ENCODE peak calls at places on chromosome 12, in seven cellular contexts. One of them, this sample, is unnamed.
A peak's percentile ranks its signal among the peaks of the same experiment; 100 is the strongest.

GRCh38 chr12:4145990-4146859 is 127.3 kb upstream of the CCND2 start:
- DNase-seq in CD8-positive, alpha-beta T cell: no peak
- DNase-seq in stimulated activated CD4-positive, alpha-beta T cell treated with anti-CD3 and anti-CD28 coated beads, Interleukin-1b, Interleukin-23, amount 100 ng/mL, for 1 hour: peak; percentile 33
- DNase-seq in EL: no peak
- DNase-seq in activated CD8-positive, alpha-beta T cell treated with anti-CD3 and anti-CD28 coated beads, Interleukin-2, amount 10 ng/mL, durations not matched to agents 7 days and 5 days: peak; percentile 59
- DNase-seq in K562: no peak
- DNase-seq in left cardiac atrium: no peak
- DNase-seq in this sample: no peak

GRCh38 chr12:51793201-51793600 is 55.3 kb downstream of the FIGNL2 start:
- DNase-seq in left cardiac atrium: no peak
- DNase-seq in activated CD8-positive, alpha-beta T cell treated with anti-CD3 and anti-CD28 coated beads, Interleukin-2, amount 10 ng/mL, durations not matched to agents 7 days and 5 days: no peak
- DNase-seq in EL: peak; percentile 44
- DNase-seq in CD8-positive, alpha-beta T cell: no peak
- DNase-seq in stimulated activated CD4-positive, alpha-beta T cell treated with anti-CD3 and anti-CD28 coated beads, Interleukin-1b, Interleukin-23, amount 100 ng/mL, for 1 hour: no peak
- DNase-seq in K562: no peak
- DNase-seq in this sample: no peak

GRCh38 chr12:1339608-1340319 is 254.6 kb downstream of the FBXL14 start:
- DNase-seq in CD8-positive, alpha-beta T cell: no peak
- DNase-seq in left cardiac atrium: no peak
- DNase-seq in stimulated activated CD4-positive, alpha-beta T cell treated with anti-CD3 and anti-CD28 coated beads, Interleukin-1b, Interleukin-23, amount 100 ng/mL, for 1 hour: no peak
- DNase-seq in activated CD8-positive, alpha-beta T cell treated with anti-CD3 and anti-CD28 coated beads, Interleukin-2, amount 10 ng/mL, durations not matched to agents 7 days and 5 days: no peak
- DNase-seq in EL: no peak
- DNase-seq in K562: no peak
- DNase-seq in this sample: no peak

GRCh38 chr12:93348568-93349435 is 28.9 kb upstream of the NUDT4 start:
- DNase-seq in stimulated activated CD4-positive, alpha-beta T cell treated with anti-CD3 and anti-CD28 coated beads, Interleukin-1b, Interleukin-23, amount 100 ng/mL, for 1 hour: no peak
- DNase-seq in EL: peak; percentile 41
- DNase-seq in left cardiac atrium: no peak
- DNase-seq in CD8-positive, alpha-beta T cell: no peak
- DNase-seq in K562: no peak
- DNase-seq in activated CD8-positive, alpha-beta T cell treated with anti-CD3 and anti-CD28 coated beads, Interleukin-2, amount 10 ng/mL, durations not matched to agents 7 days and 5 days: no peak
- DNase-seq in this sample: no peak

GRCh38 chr12:17971850-17972249 is 118.1 kb downstream of the RERGL start:
- DNase-seq in left cardiac atrium: no peak
- DNase-seq in CD8-positive, alpha-beta T cell: no peak
- DNase-seq in activated CD8-positive, alpha-beta T cell treated with anti-CD3 and anti-CD28 coated beads, Interleukin-2, amount 10 ng/mL, durations not matched to agents 7 days and 5 days: no peak
- DNase-seq in stimulated activated CD4-positive, alpha-beta T cell treated with anti-CD3 and anti-CD28 coated beads, Interleukin-1b, Interleukin-23, amount 100 ng/mL, for 1 hour: no peak
- DNase-seq in EL: no peak
- DNase-seq in K562: no peak
- DNase-seq in this sample: no peak

GRCh38 chr12:129964826-129965457 is 61.1 kb upstream of the TMEM132D start:
- DNase-seq in CD8-positive, alpha-beta T cell: no peak
- DNase-seq in EL: no peak
- DNase-seq in K562: no peak
- DNase-seq in stimulated activated CD4-positive, alpha-beta T cell treated with anti-CD3 and anti-CD28 coated beads, Interleukin-1b, Interleukin-23, amount 100 ng/mL, for 1 hour: no peak
- DNase-seq in activated CD8-positive, alpha-beta T cell treated with anti-CD3 and anti-CD28 coated beads, Interleukin-2, amount 10 ng/mL, durations not matched to agents 7 days and 5 days: no peak
- DNase-seq in left cardiac atrium: no peak
- DNase-seq in this sample: no peak

GRCh38 chr12:27005495-27005894 is 8.7 kb downstream of the TM7SF3 start:
- DNase-seq in activated CD8-positive, alpha-beta T cell treated with anti-CD3 and anti-CD28 coated beads, Interleukin-2, amount 10 ng/mL, durations not matched to agents 7 days and 5 days: no peak
- DNase-seq in left cardiac atrium: no peak
- DNase-seq in K562: no peak
- DNase-seq in CD8-positive, alpha-beta T cell: no peak
- DNase-seq in stimulated activated CD4-positive, alpha-beta T cell treated with anti-CD3 and anti-CD28 coated beads, Interleukin-1b, Interleukin-23, amount 100 ng/mL, for 1 hour: no peak
- DNase-seq in EL: no peak
- DNase-seq in this sample: no peak

GRCh38 chr12:100248886-100249285 is 18.0 kb downstream of the DEPDC4 start:
- DNase-seq in K562: no peak
- DNase-seq in EL: peak; percentile 56
- DNase-seq in CD8-positive, alpha-beta T cell: no peak
- DNase-seq in activated CD8-positive, alpha-beta T cell treated with anti-CD3 and anti-CD28 coated beads, Interleukin-2, amount 10 ng/mL, durations not matched to agents 7 days and 5 days: no peak
- DNase-seq in left cardiac atrium: no peak
- DNase-seq in stimulated activated CD4-positive, alpha-beta T cell treated with anti-CD3 and anti-CD28 coated beads, Interleukin-1b, Interleukin-23, amount 100 ng/mL, for 1 hour: no peak
- DNase-seq in this sample: no peak

GRCh38 chr12:127253797-127254196 is 1013.2 kb upstream of the TMEM132C start:
- DNase-seq in left cardiac atrium: no peak
- DNase-seq in activated CD8-positive, alpha-beta T cell treated with anti-CD3 and anti-CD28 coated beads, Interleukin-2, amount 10 ng/mL, durations not matched to agents 7 days and 5 days: no peak
- DNase-seq in K562: no peak
- DNase-seq in EL: no peak
- DNase-seq in stimulated activated CD4-positive, alpha-beta T cell treated with anti-CD3 and anti-CD28 coated beads, Interleukin-1b, Interleukin-23, amount 100 ng/mL, for 1 hour: no peak
- DNase-seq in CD8-positive, alpha-beta T cell: no peak
- DNase-seq in this sample: no peak

GRCh38 chr12:39503445-39503844 is 60.5 kb upstream of the KIF21A start:
- DNase-seq in CD8-positive, alpha-beta T cell: no peak
- DNase-seq in left cardiac atrium: no peak
- DNase-seq in EL: peak; percentile 69
- DNase-seq in activated CD8-positive, alpha-beta T cell treated with anti-CD3 and anti-CD28 coated beads, Interleukin-2, amount 10 ng/mL, durations not matched to agents 7 days and 5 days: no peak
- DNase-seq in stimulated activated CD4-positive, alpha-beta T cell treated with anti-CD3 and anti-CD28 coated beads, Interleukin-1b, Interleukin-23, amount 100 ng/mL, for 1 hour: no peak
- DNase-seq in K562: no peak
- DNase-seq in this sample: no peak

GRCh38 chr12:69065804-69066203 is 132.8 kb upstream of the CPM start:
- DNase-seq in K562: no peak
- DNase-seq in left cardiac atrium: no peak
- DNase-seq in activated CD8-positive, alpha-beta T cell treated with anti-CD3 and anti-CD28 coated beads, Interleukin-2, amount 10 ng/mL, durations not matched to agents 7 days and 5 days: no peak
- DNase-seq in EL: no peak
- DNase-seq in stimulated activated CD4-positive, alpha-beta T cell treated with anti-CD3 and anti-CD28 coated beads, Interleukin-1b, Interleukin-23, amount 100 ng/mL, for 1 hour: no peak
- DNase-seq in CD8-positive, alpha-beta T cell: no peak
- DNase-seq in this sample: no peak

GRCh38 chr12:108750471-108751402 is 19.4 kb upstream of the CORO1C start:
- DNase-seq in K562: no peak
- DNase-seq in stimulated activated CD4-positive, alpha-beta T cell treated with anti-CD3 and anti-CD28 coated beads, Interleukin-1b, Interleukin-23, amount 100 ng/mL, for 1 hour: no peak
- DNase-seq in left cardiac atrium: no peak
- DNase-seq in activated CD8-positive, alpha-beta T cell treated with anti-CD3 and anti-CD28 coated beads, Interleukin-2, amount 10 ng/mL, durations not matched to agents 7 days and 5 days: no peak
- DNase-seq in CD8-positive, alpha-beta T cell: no peak
- DNase-seq in EL: no peak
- DNase-seq in this sample: no peak